ENCODE peak calls at places on chromosomes 16 and 17, in nine cellular contexts. One of them, this sample, is unnamed.

GRCh38 chr17:21297026-21297520 is 12.6 kb downstream of the MAP2K3 start:
- DNase-seq in spleen: no peak
- DNase-seq in stomach: no peak
- DNase-seq in HCT116: no peak
- DNase-seq in suprapubic skin: no peak
- DNase-seq in SK-N-MC: no peak
- DNase-seq in transverse colon: no peak
- DNase-seq in sigmoid colon: peak
- DNase-seq in GM23338: no peak
- DNase-seq in this sample: no peak

GRCh38 chr17:1109606-1110523 is 69.9 kb downstream of the ABR start:
- DNase-seq in suprapubic skin: peak
- DNase-seq in sigmoid colon: no peak
- DNase-seq in transverse colon: peak
- DNase-seq in HCT116: no peak
- DNase-seq in SK-N-MC: no peak
- DNase-seq in GM23338: peak
- DNase-seq in stomach: peak
- DNase-seq in spleen: peak
- DNase-seq in this sample: no peak

GRCh38 chr16:8552487-8553221 is 37.7 kb downstream of the TMEM114 start:
- DNase-seq in HCT116: no peak
- DNase-seq in stomach: peak
- DNase-seq in spleen: no peak
- DNase-seq in transverse colon: no peak
- DNase-seq in SK-N-MC: no peak
- DNase-seq in suprapubic skin: no peak
- DNase-seq in sigmoid colon: no peak
- DNase-seq in GM23338: no peak
- DNase-seq in this sample: no peak

GRCh38 chr16:2985457-2985856 is 5.2 kb upstream of the PKMYT1 start:
- DNase-seq in sigmoid colon: no peak
- DNase-seq in GM23338: no peak
- DNase-seq in stomach: no peak
- DNase-seq in suprapubic skin: no peak
- DNase-seq in transverse colon: no peak
- DNase-seq in HCT116: no peak
- DNase-seq in SK-N-MC: no peak
- DNase-seq in spleen: no peak
- DNase-seq in this sample: no peak

GRCh38 chr17:19021622-19022083 is 17.1 kb upstream of the FAM83G start:
- DNase-seq in stomach: no peak
- DNase-seq in sigmoid colon: no peak
- DNase-seq in transverse colon: no peak
- DNase-seq in suprapubic skin: no peak
- DNase-seq in HCT116: no peak
- DNase-seq in SK-N-MC: no peak
- DNase-seq in spleen: peak
- DNase-seq in GM23338: peak
- DNase-seq in this sample: no peak

GRCh38 chr16:54208262-54208661 is 78.3 kb downstream of the IRX3 start:
- DNase-seq in SK-N-MC: no peak
- DNase-seq in transverse colon: no peak
- DNase-seq in HCT116: no peak
- DNase-seq in sigmoid colon: peak
- DNase-seq in suprapubic skin: peak
- DNase-seq in stomach: no peak
- DNase-seq in GM23338: no peak
- DNase-seq in spleen: no peak
- DNase-seq in this sample: no peak

GRCh38 chr16:64440421-64440831 is 681.4 kb downstream of the CDH11 start:
- DNase-seq in suprapubic skin: no peak
- DNase-seq in GM23338: no peak
- DNase-seq in stomach: no peak
- DNase-seq in HCT116: no peak
- DNase-seq in transverse colon: no peak
- DNase-seq in sigmoid colon: no peak
- DNase-seq in spleen: no peak
- DNase-seq in SK-N-MC: no peak
- DNase-seq in this sample: no peak

GRCh38 chr17:17096438-17097178 is 54.4 kb downstream of the MPRIP start:
- DNase-seq in spleen: peak
- DNase-seq in sigmoid colon: no peak
- DNase-seq in suprapubic skin: no peak
- DNase-seq in HCT116: no peak
- DNase-seq in SK-N-MC: no peak
- DNase-seq in GM23338: no peak
- DNase-seq in transverse colon: peak
- DNase-seq in stomach: no peak
- DNase-seq in this sample: no peak

GRCh38 chr17:31587462-31587861 is 196.0 kb downstream of the RAB11FIP4 start:
- DNase-seq in spleen: peak
- DNase-seq in GM23338: no peak
- DNase-seq in stomach: no peak
- DNase-seq in suprapubic skin: no peak
- DNase-seq in sigmoid colon: peak
- DNase-seq in HCT116: no peak
- DNase-seq in transverse colon: no peak
- DNase-seq in SK-N-MC: no peak
- DNase-seq in this sample: no peak

GRCh38 chr17:57080708-57081107 is 4.3 kb upstream of the AKAP1 start:
- DNase-seq in GM23338: no peak
- DNase-seq in HCT116: no peak
- DNase-seq in suprapubic skin: no peak
- DNase-seq in stomach: no peak
- DNase-seq in sigmoid colon: no peak
- DNase-seq in SK-N-MC: no peak
- DNase-seq in spleen: no peak
- DNase-seq in transverse colon: no peak
- DNase-seq in this sample: no peak

GRCh38 chr16:55567382-55567781 is 898 bp downstream of the CAPNS2 start:
- DNase-seq in suprapubic skin: no peak
- DNase-seq in spleen: no peak
- DNase-seq in sigmoid colon: no peak
- DNase-seq in transverse colon: no peak
- DNase-seq in stomach: no peak
- DNase-seq in SK-N-MC: no peak
- DNase-seq in GM23338: no peak
- DNase-seq in HCT116: no peak
- DNase-seq in this sample: no peak

GRCh38 chr17:31663576-31663975 is 195.5 kb downstream of the COPRS start:
- DNase-seq in sigmoid colon: no peak
- DNase-seq in stomach: no peak
- DNase-seq in SK-N-MC: no peak
- DNase-seq in spleen: no peak
- DNase-seq in HCT116: peak
- DNase-seq in suprapubic skin: no peak
- DNase-seq in transverse colon: no peak
- DNase-seq in GM23338: peak
- DNase-seq in this sample: no peak

GRCh38 chr16:14132696-14133048 is 61.6 kb downstream of the MRTFB start:
- DNase-seq in transverse colon: no peak
- DNase-seq in SK-N-MC: no peak
- DNase-seq in spleen: no peak
- DNase-seq in stomach: no peak
- DNase-seq in suprapubic skin: no peak
- DNase-seq in GM23338: no peak
- DNase-seq in HCT116: no peak
- DNase-seq in sigmoid colon: no peak
- DNase-seq in this sample: no peak

GRCh38 chr17:68513932-68514331 is 1.7 kb downstream of the PRKAR1A start:
- DNase-seq in HCT116: no peak
- DNase-seq in GM23338: no peak
- DNase-seq in spleen: no peak
- DNase-seq in suprapubic skin: no peak
- DNase-seq in transverse colon: no peak
- DNase-seq in SK-N-MC: no peak
- DNase-seq in stomach: no peak
- DNase-seq in sigmoid colon: no peak
- DNase-seq in this sample: no peak

GRCh38 chr16:66600484-66600883 is 4.0 kb upstream of the CMTM3 start:
- DNase-seq in SK-N-MC: no peak
- DNase-seq in spleen: peak
- DNase-seq in transverse colon: no peak
- DNase-seq in GM23338: no peak
- DNase-seq in HCT116: no peak
- DNase-seq in sigmoid colon: no peak
- DNase-seq in suprapubic skin: no peak
- DNase-seq in stomach: no peak
- DNase-seq in this sample: no peak

GRCh38 chr17:60604686-60605334 is 4.8 kb downstream of the PPM1D start:
- DNase-seq in HCT116: peak
- DNase-seq in transverse colon: no peak
- DNase-seq in stomach: no peak
- DNase-seq in suprapubic skin: no peak
- DNase-seq in GM23338: no peak
- DNase-seq in sigmoid colon: no peak
- DNase-seq in SK-N-MC: no peak
- DNase-seq in spleen: no peak
- DNase-seq in this sample: no peak

GRCh38 chr16:51763072-51763658 is 612.1 kb upstream of the SALL1 start:
- DNase-seq in transverse colon: no peak
- DNase-seq in HCT116: no peak
- DNase-seq in SK-N-MC: no peak
- DNase-seq in spleen: no peak
- DNase-seq in suprapubic skin: no peak
- DNase-seq in GM23338: peak
- DNase-seq in sigmoid colon: no peak
- DNase-seq in stomach: no peak
- DNase-seq in this sample: no peak

DNA sequence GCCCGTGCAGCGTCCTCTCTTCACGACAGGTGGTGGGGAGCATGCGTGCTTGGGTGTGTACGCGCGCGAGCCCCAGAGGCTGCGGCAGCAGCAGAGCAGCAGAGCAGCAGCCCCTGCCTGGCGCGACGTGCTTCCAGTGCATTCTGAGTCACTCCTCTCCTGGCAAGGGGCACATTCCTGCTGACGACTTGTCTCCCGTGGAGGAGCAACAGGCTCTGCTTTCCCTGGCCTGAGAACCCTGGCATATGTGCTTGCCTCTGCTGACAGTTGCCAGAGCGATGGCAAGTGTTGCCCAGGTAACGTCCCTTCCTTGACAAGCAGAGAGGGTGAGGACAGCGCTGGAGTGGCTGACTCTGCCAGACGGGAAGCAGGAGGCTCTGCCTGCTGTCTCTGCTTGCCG is 133.8 kb upstream of the PLCG2 start:
- DNase-seq in HCT116: no peak
- DNase-seq in transverse colon: peak
- DNase-seq in spleen: peak
- DNase-seq in stomach: no peak
- DNase-seq in suprapubic skin: peak
- DNase-seq in SK-N-MC: no peak
- DNase-seq in sigmoid colon: peak
- DNase-seq in GM23338: no peak
- DNase-seq in this sample: no peak
- TF ChIP-seq POLR2AphosphoS5 in HCT116: no peak
- TF ChIP-seq POLR2AphosphoS5 in transverse colon: peak
- TF ChIP-seq POLR2AphosphoS5 in spleen: no peak
- TF ChIP-seq POLR2AphosphoS5 in stomach: peak
- TF ChIP-seq POLR2AphosphoS5 in suprapubic skin: no peak
- TF ChIP-seq POLR2AphosphoS5 in SK-N-MC: no peak
- TF ChIP-seq POLR2AphosphoS5 in sigmoid colon: peak
- TF ChIP-seq POLR2AphosphoS5 in GM23338: no peak
- TF ChIP-seq POLR2AphosphoS5 in this sample: peak

DNA sequence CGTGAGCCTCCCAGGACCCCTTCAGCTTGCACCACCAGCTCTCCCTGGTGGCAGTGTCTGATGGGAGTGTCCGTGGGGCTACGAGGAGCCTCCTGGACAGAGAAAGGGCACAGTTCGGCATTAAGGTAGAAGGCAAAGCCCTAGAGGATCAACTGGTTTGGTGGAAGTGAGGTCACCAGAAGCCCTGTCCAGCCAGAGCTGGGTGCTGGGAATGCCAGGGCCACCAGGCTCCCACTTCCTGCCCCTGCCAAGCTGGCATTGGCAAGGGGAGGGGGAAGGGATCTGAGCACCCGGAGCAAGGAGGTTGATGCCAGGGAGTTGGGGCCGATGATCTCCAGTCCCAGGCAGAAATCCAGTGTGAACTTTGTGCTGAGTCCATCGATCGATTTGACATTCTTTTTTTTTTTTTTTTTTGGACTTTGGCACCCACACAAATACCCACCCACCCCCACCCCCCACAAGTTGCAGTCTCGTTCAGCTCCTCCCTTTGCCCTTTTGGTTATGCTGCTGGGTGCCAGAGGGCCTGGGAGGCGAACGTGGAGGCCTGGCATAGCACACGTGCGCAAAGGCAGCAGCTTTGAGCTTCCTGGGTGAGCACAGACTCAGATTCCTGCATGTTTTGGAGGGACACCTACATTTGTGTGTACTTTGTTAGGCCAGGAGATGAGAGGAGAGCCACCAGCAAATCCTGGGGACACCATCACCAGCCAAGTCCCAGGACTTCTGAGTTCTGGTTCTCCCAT is 2.1 kb downstream of the NHERF1 start:
- DNase-seq in suprapubic skin: no peak
- DNase-seq in sigmoid colon: no peak
- DNase-seq in transverse colon: peak
- DNase-seq in GM23338: no peak
- DNase-seq in stomach: peak
- DNase-seq in spleen: peak
- DNase-seq in HCT116: no peak
- DNase-seq in SK-N-MC: no peak
- DNase-seq in this sample: no peak
- TF ChIP-seq POLR2AphosphoS5 in suprapubic skin: no peak
- TF ChIP-seq POLR2AphosphoS5 in sigmoid colon: no peak
- TF ChIP-seq POLR2AphosphoS5 in transverse colon: peak
- TF ChIP-seq POLR2AphosphoS5 in GM23338: no peak
- TF ChIP-seq POLR2AphosphoS5 in stomach: peak
- TF ChIP-seq POLR2AphosphoS5 in spleen: no peak
- TF ChIP-seq POLR2AphosphoS5 in HCT116: no peak
- TF ChIP-seq POLR2AphosphoS5 in SK-N-MC: no peak
- TF ChIP-seq POLR2AphosphoS5 in this sample: no peak

GRCh38 chr17:7046127-7046724 is 2.3 kb upstream of the SLC16A11 start:
- DNase-seq in spleen: peak
- DNase-seq in sigmoid colon: no peak
- DNase-seq in stomach: peak
- DNase-seq in transverse colon: peak
- DNase-seq in HCT116: peak
- DNase-seq in SK-N-MC: no peak
- DNase-seq in suprapubic skin: peak
- DNase-seq in GM23338: peak
- DNase-seq in this sample: no peak
- TF ChIP-seq POLR2AphosphoS5 in spleen: no peak
- TF ChIP-seq POLR2AphosphoS5 in sigmoid colon: no peak
- TF ChIP-seq POLR2AphosphoS5 in stomach: peak
- TF ChIP-seq POLR2AphosphoS5 in transverse colon: peak
- TF ChIP-seq POLR2AphosphoS5 in HCT116: peak
- TF ChIP-seq POLR2AphosphoS5 in SK-N-MC: no peak
- TF ChIP-seq POLR2AphosphoS5 in suprapubic skin: peak
- TF ChIP-seq POLR2AphosphoS5 in GM23338: no peak
- TF ChIP-seq POLR2AphosphoS5 in this sample: no peak

DNA sequence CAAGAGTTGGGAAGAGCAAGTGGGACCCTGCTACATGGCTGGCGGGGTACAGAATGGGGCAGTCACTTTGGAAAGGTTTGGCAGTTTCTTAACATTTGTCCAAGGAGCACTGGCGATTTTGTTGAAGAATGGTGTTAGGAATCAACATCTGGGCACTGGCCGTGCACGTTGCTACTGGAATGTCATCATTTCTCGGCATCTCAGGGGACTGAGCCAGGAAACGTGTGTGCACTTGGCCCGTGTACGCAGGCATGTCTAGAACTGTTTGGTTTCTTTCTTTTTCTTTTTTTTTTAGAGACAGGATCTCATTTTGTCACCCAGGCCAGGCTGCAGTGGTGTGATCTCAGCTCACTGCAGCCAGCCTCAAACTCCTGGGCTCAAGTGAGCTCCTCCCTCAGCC is 17.3 kb upstream of the FOXK2 start:
- DNase-seq in spleen: no peak
- DNase-seq in transverse colon: no peak
- DNase-seq in stomach: no peak
- DNase-seq in sigmoid colon: no peak
- DNase-seq in SK-N-MC: no peak
- DNase-seq in GM23338: no peak
- DNase-seq in suprapubic skin: no peak
- DNase-seq in HCT116: no peak
- DNase-seq in this sample: no peak
- TF ChIP-seq POLR2AphosphoS5 in spleen: no peak
- TF ChIP-seq POLR2AphosphoS5 in transverse colon: no peak
- TF ChIP-seq POLR2AphosphoS5 in stomach: no peak
- TF ChIP-seq POLR2AphosphoS5 in sigmoid colon: peak
- TF ChIP-seq POLR2AphosphoS5 in SK-N-MC: no peak
- TF ChIP-seq POLR2AphosphoS5 in GM23338: no peak
- TF ChIP-seq POLR2AphosphoS5 in suprapubic skin: peak
- TF ChIP-seq POLR2AphosphoS5 in HCT116: no peak
- TF ChIP-seq POLR2AphosphoS5 in this sample: peak